ENCODE peak calls at places on chromosome 10, in four cellular contexts. One of them, this sample, is unnamed.

GRCh38 chr10:93566435-93567276 is at the start of gene FFAR4:
- DNase-seq in neural progenitor cell: peak; percentile 69
- DNase-seq in anterior cingulate cortex: no peak
- DNase-seq in activated CD4-positive, alpha-beta T cell treated with anti-CD3 and anti-CD28 coated beads, Interleukin-2, amount 10 ng/mL, durations not matched to agents 7 days and 5 days: no peak
- DNase-seq in this sample: no peak

GRCh38 chr10:25175527-25176420 is 973 bp downstream of the GPR158 start:
- DNase-seq in neural progenitor cell: peak; percentile 75
- DNase-seq in anterior cingulate cortex: no peak
- DNase-seq in activated CD4-positive, alpha-beta T cell treated with anti-CD3 and anti-CD28 coated beads, Interleukin-2, amount 10 ng/mL, durations not matched to agents 7 days and 5 days: no peak
- DNase-seq in this sample: no peak

GRCh38 chr10:30134546-30134945 is 75.2 kb upstream of the JCAD start:
- DNase-seq in neural progenitor cell: no peak
- DNase-seq in anterior cingulate cortex: no peak
- DNase-seq in activated CD4-positive, alpha-beta T cell treated with anti-CD3 and anti-CD28 coated beads, Interleukin-2, amount 10 ng/mL, durations not matched to agents 7 days and 5 days: no peak
- DNase-seq in this sample: no peak

GRCh38 chr10:101450277-101451080 is 96.5 kb downstream of the BTRC start:
- DNase-seq in neural progenitor cell: no peak
- DNase-seq in anterior cingulate cortex: no peak
- DNase-seq in activated CD4-positive, alpha-beta T cell treated with anti-CD3 and anti-CD28 coated beads, Interleukin-2, amount 10 ng/mL, durations not matched to agents 7 days and 5 days: no peak
- DNase-seq in this sample: no peak

GRCh38 chr10:92688573-92688926 is 1.2 kb upstream of the HHEX start:
- DNase-seq in neural progenitor cell: no peak
- DNase-seq in anterior cingulate cortex: no peak
- DNase-seq in activated CD4-positive, alpha-beta T cell treated with anti-CD3 and anti-CD28 coated beads, Interleukin-2, amount 10 ng/mL, durations not matched to agents 7 days and 5 days: no peak
- DNase-seq in this sample: no peak

GRCh38 chr10:122462533-122463465 is 1.4 kb downstream of the HTRA1 start:
- DNase-seq in neural progenitor cell: peak; percentile 34
- DNase-seq in anterior cingulate cortex: no peak
- DNase-seq in activated CD4-positive, alpha-beta T cell treated with anti-CD3 and anti-CD28 coated beads, Interleukin-2, amount 10 ng/mL, durations not matched to agents 7 days and 5 days: no peak
- DNase-seq in this sample: no peak

GRCh38 chr10:102227050-102227449 is 951 bp downstream of the ELOVL3 start:
- DNase-seq in neural progenitor cell: no peak
- DNase-seq in anterior cingulate cortex: no peak
- DNase-seq in activated CD4-positive, alpha-beta T cell treated with anti-CD3 and anti-CD28 coated beads, Interleukin-2, amount 10 ng/mL, durations not matched to agents 7 days and 5 days: no peak
- DNase-seq in this sample: no peak

GRCh38 chr10:89001428-89002072 is 11.0 kb downstream of the FAS start:
- DNase-seq in neural progenitor cell: peak; percentile 14
- DNase-seq in anterior cingulate cortex: no peak
- DNase-seq in activated CD4-positive, alpha-beta T cell treated with anti-CD3 and anti-CD28 coated beads, Interleukin-2, amount 10 ng/mL, durations not matched to agents 7 days and 5 days: no peak
- DNase-seq in this sample: no peak

GRCh38 chr10:26423722-26424121 is 14.4 kb upstream of the APBB1IP start:
- DNase-seq in neural progenitor cell: no peak
- DNase-seq in anterior cingulate cortex: no peak
- DNase-seq in activated CD4-positive, alpha-beta T cell treated with anti-CD3 and anti-CD28 coated beads, Interleukin-2, amount 10 ng/mL, durations not matched to agents 7 days and 5 days: no peak
- DNase-seq in this sample: no peak

GRCh38 chr10:88986549-88987242 is 3.9 kb upstream of the FAS start:
- DNase-seq in neural progenitor cell: peak; percentile 57
- DNase-seq in anterior cingulate cortex: no peak
- DNase-seq in activated CD4-positive, alpha-beta T cell treated with anti-CD3 and anti-CD28 coated beads, Interleukin-2, amount 10 ng/mL, durations not matched to agents 7 days and 5 days: no peak
- DNase-seq in this sample: no peak

GRCh38 chr10:30811665-30812017 is 182.1 kb upstream of the LYZL2 start:
- DNase-seq in neural progenitor cell: no peak
- DNase-seq in anterior cingulate cortex: no peak
- DNase-seq in activated CD4-positive, alpha-beta T cell treated with anti-CD3 and anti-CD28 coated beads, Interleukin-2, amount 10 ng/mL, durations not matched to agents 7 days and 5 days: peak; percentile 8
- DNase-seq in this sample: no peak

GRCh38 chr10:110852897-110853296 is 18.8 kb upstream of the PDCD4 start:
- DNase-seq in neural progenitor cell: no peak
- DNase-seq in anterior cingulate cortex: no peak
- DNase-seq in activated CD4-positive, alpha-beta T cell treated with anti-CD3 and anti-CD28 coated beads, Interleukin-2, amount 10 ng/mL, durations not matched to agents 7 days and 5 days: peak; percentile 4
- DNase-seq in this sample: no peak

GRCh38 chr10:33805831-33806230 is 471.4 kb upstream of the NRP1 start:
- DNase-seq in neural progenitor cell: no peak
- DNase-seq in anterior cingulate cortex: no peak
- DNase-seq in activated CD4-positive, alpha-beta T cell treated with anti-CD3 and anti-CD28 coated beads, Interleukin-2, amount 10 ng/mL, durations not matched to agents 7 days and 5 days: no peak
- DNase-seq in this sample: no peak

GRCh38 chr10:114502071-114502470 is 97.8 kb upstream of the AFAP1L2 start:
- DNase-seq in neural progenitor cell: no peak
- DNase-seq in anterior cingulate cortex: no peak
- DNase-seq in activated CD4-positive, alpha-beta T cell treated with anti-CD3 and anti-CD28 coated beads, Interleukin-2, amount 10 ng/mL, durations not matched to agents 7 days and 5 days: no peak
- DNase-seq in this sample: no peak

GRCh38 chr10:30463944-30464451 is 30.0 kb downstream of the MAP3K8 start:
- DNase-seq in neural progenitor cell: no peak
- DNase-seq in anterior cingulate cortex: no peak
- DNase-seq in activated CD4-positive, alpha-beta T cell treated with anti-CD3 and anti-CD28 coated beads, Interleukin-2, amount 10 ng/mL, durations not matched to agents 7 days and 5 days: no peak
- DNase-seq in this sample: no peak

GRCh38 chr10:71266147-71266917 is 52.7 kb upstream of the SLC29A3 start:
- DNase-seq in neural progenitor cell: no peak
- DNase-seq in anterior cingulate cortex: no peak
- DNase-seq in activated CD4-positive, alpha-beta T cell treated with anti-CD3 and anti-CD28 coated beads, Interleukin-2, amount 10 ng/mL, durations not matched to agents 7 days and 5 days: no peak
- DNase-seq in this sample: peak; percentile 49

GRCh38 chr10:78549536-78549935 is 515.9 kb downstream of the RPS24 start:
- DNase-seq in neural progenitor cell: no peak
- DNase-seq in anterior cingulate cortex: no peak
- DNase-seq in activated CD4-positive, alpha-beta T cell treated with anti-CD3 and anti-CD28 coated beads, Interleukin-2, amount 10 ng/mL, durations not matched to agents 7 days and 5 days: no peak
- DNase-seq in this sample: peak; percentile 88

GRCh38 chr10:74825371-74826141 is 844 bp upstream of the KAT6B start:
- DNase-seq in neural progenitor cell: peak; percentile 89
- DNase-seq in anterior cingulate cortex: peak; percentile 68
- DNase-seq in activated CD4-positive, alpha-beta T cell treated with anti-CD3 and anti-CD28 coated beads, Interleukin-2, amount 10 ng/mL, durations not matched to agents 7 days and 5 days: no peak
- DNase-seq in this sample: peak; percentile 42

GRCh38 chr10:50361946-50362345 is 110.6 kb upstream of the ASAH2 start:
- DNase-seq in neural progenitor cell: no peak
- DNase-seq in anterior cingulate cortex: no peak
- DNase-seq in activated CD4-positive, alpha-beta T cell treated with anti-CD3 and anti-CD28 coated beads, Interleukin-2, amount 10 ng/mL, durations not matched to agents 7 days and 5 days: no peak
- DNase-seq in this sample: no peak

GRCh38 chr10:114258274-114258840 is 19.3 kb downstream of the VWA2 start:
- DNase-seq in neural progenitor cell: no peak
- DNase-seq in anterior cingulate cortex: no peak
- DNase-seq in activated CD4-positive, alpha-beta T cell treated with anti-CD3 and anti-CD28 coated beads, Interleukin-2, amount 10 ng/mL, durations not matched to agents 7 days and 5 days: no peak
- DNase-seq in this sample: no peak

GRCh38 chr10:126504051-126504760 is 115.9 kb upstream of the ADAM12 start:
- DNase-seq in neural progenitor cell: peak; percentile 77
- DNase-seq in anterior cingulate cortex: no peak
- DNase-seq in activated CD4-positive, alpha-beta T cell treated with anti-CD3 and anti-CD28 coated beads, Interleukin-2, amount 10 ng/mL, durations not matched to agents 7 days and 5 days: no peak
- DNase-seq in this sample: peak; percentile 7

GRCh38 chr10:97081621-97082235 is 104.0 kb downstream of the SLIT1 start:
- DNase-seq in neural progenitor cell: peak; percentile 91
- DNase-seq in anterior cingulate cortex: no peak
- DNase-seq in activated CD4-positive, alpha-beta T cell treated with anti-CD3 and anti-CD28 coated beads, Interleukin-2, amount 10 ng/mL, durations not matched to agents 7 days and 5 days: peak; percentile 66
- DNase-seq in this sample: no peak

GRCh38 chr10:124632064-124632531 is 112.1 kb downstream of the FAM53B start:
- DNase-seq in neural progenitor cell: peak; percentile 54
- DNase-seq in anterior cingulate cortex: no peak
- DNase-seq in activated CD4-positive, alpha-beta T cell treated with anti-CD3 and anti-CD28 coated beads, Interleukin-2, amount 10 ng/mL, durations not matched to agents 7 days and 5 days: peak; percentile 49
- DNase-seq in this sample: peak; percentile 65

GRCh38 chr10:16848562-16849154 is 31.4 kb upstream of the RSU1 start:
- DNase-seq in neural progenitor cell: no peak
- DNase-seq in anterior cingulate cortex: no peak
- DNase-seq in activated CD4-positive, alpha-beta T cell treated with anti-CD3 and anti-CD28 coated beads, Interleukin-2, amount 10 ng/mL, durations not matched to agents 7 days and 5 days: no peak
- DNase-seq in this sample: no peak

GRCh38 chr10:70974351-70974901 is 86.1 kb upstream of the PCBD1 start:
- DNase-seq in neural progenitor cell: no peak
- DNase-seq in anterior cingulate cortex: no peak
- DNase-seq in activated CD4-positive, alpha-beta T cell treated with anti-CD3 and anti-CD28 coated beads, Interleukin-2, amount 10 ng/mL, durations not matched to agents 7 days and 5 days: no peak
- DNase-seq in this sample: peak; percentile 47

GRCh38 chr10:76296885-76297775 is 865.7 kb downstream of the LRMDA start:
- DNase-seq in neural progenitor cell: no peak
- DNase-seq in anterior cingulate cortex: no peak
- DNase-seq in activated CD4-positive, alpha-beta T cell treated with anti-CD3 and anti-CD28 coated beads, Interleukin-2, amount 10 ng/mL, durations not matched to agents 7 days and 5 days: no peak
- DNase-seq in this sample: no peak

GRCh38 chr10:84076047-84076388 is 63.3 kb upstream of the GHITM start:
- DNase-seq in neural progenitor cell: no peak
- DNase-seq in anterior cingulate cortex: no peak
- DNase-seq in activated CD4-positive, alpha-beta T cell treated with anti-CD3 and anti-CD28 coated beads, Interleukin-2, amount 10 ng/mL, durations not matched to agents 7 days and 5 days: no peak
- DNase-seq in this sample: no peak

GRCh38 chr10:114526112-114526496 is 121.8 kb upstream of the AFAP1L2 start:
- DNase-seq in neural progenitor cell: no peak
- DNase-seq in anterior cingulate cortex: no peak
- DNase-seq in activated CD4-positive, alpha-beta T cell treated with anti-CD3 and anti-CD28 coated beads, Interleukin-2, amount 10 ng/mL, durations not matched to agents 7 days and 5 days: peak; percentile 56
- DNase-seq in this sample: no peak

GRCh38 chr10:62626817-62627216 is 177.7 kb upstream of the ADO start:
- DNase-seq in neural progenitor cell: no peak
- DNase-seq in anterior cingulate cortex: no peak
- DNase-seq in activated CD4-positive, alpha-beta T cell treated with anti-CD3 and anti-CD28 coated beads, Interleukin-2, amount 10 ng/mL, durations not matched to agents 7 days and 5 days: no peak
- DNase-seq in this sample: no peak

GRCh38 chr10:48287417-48288391 is 13.2 kb upstream of the FRMPD2 start:
- DNase-seq in neural progenitor cell: no peak
- DNase-seq in anterior cingulate cortex: peak; percentile 58
- DNase-seq in activated CD4-positive, alpha-beta T cell treated with anti-CD3 and anti-CD28 coated beads, Interleukin-2, amount 10 ng/mL, durations not matched to agents 7 days and 5 days: no peak
- DNase-seq in this sample: peak; percentile 70

GRCh38 chr10:71085689-71086438 is 126.5 kb upstream of the UNC5B start:
- DNase-seq in neural progenitor cell: peak; percentile 98
- DNase-seq in anterior cingulate cortex: no peak
- DNase-seq in activated CD4-positive, alpha-beta T cell treated with anti-CD3 and anti-CD28 coated beads, Interleukin-2, amount 10 ng/mL, durations not matched to agents 7 days and 5 days: no peak
- DNase-seq in this sample: no peak

GRCh38 chr10:77333610-77334340 is 303.8 kb downstream of the KCNMA1 start:
- DNase-seq in neural progenitor cell: no peak
- DNase-seq in anterior cingulate cortex: no peak
- DNase-seq in activated CD4-positive, alpha-beta T cell treated with anti-CD3 and anti-CD28 coated beads, Interleukin-2, amount 10 ng/mL, durations not matched to agents 7 days and 5 days: no peak
- DNase-seq in this sample: peak; percentile 17

GRCh38 chr10:76436367-76436766 is 1004.9 kb downstream of the LRMDA start:
- DNase-seq in neural progenitor cell: no peak
- DNase-seq in anterior cingulate cortex: no peak
- DNase-seq in activated CD4-positive, alpha-beta T cell treated with anti-CD3 and anti-CD28 coated beads, Interleukin-2, amount 10 ng/mL, durations not matched to agents 7 days and 5 days: no peak
- DNase-seq in this sample: no peak

GRCh38 chr10:4838743-4839142 is 12.7 kb downstream of the AKR1E2 start:
- DNase-seq in neural progenitor cell: no peak
- DNase-seq in anterior cingulate cortex: no peak
- DNase-seq in activated CD4-positive, alpha-beta T cell treated with anti-CD3 and anti-CD28 coated beads, Interleukin-2, amount 10 ng/mL, durations not matched to agents 7 days and 5 days: no peak
- DNase-seq in this sample: no peak

GRCh38 chr10:97396056-97396455 is 5.1 kb downstream of the RRP12 start:
- DNase-seq in neural progenitor cell: no peak
- DNase-seq in anterior cingulate cortex: no peak
- DNase-seq in activated CD4-positive, alpha-beta T cell treated with anti-CD3 and anti-CD28 coated beads, Interleukin-2, amount 10 ng/mL, durations not matched to agents 7 days and 5 days: no peak
- DNase-seq in this sample: no peak

GRCh38 chr10:58586282-58586681 is 73.6 kb downstream of the BICC1 start:
- DNase-seq in neural progenitor cell: no peak
- DNase-seq in anterior cingulate cortex: no peak
- DNase-seq in activated CD4-positive, alpha-beta T cell treated with anti-CD3 and anti-CD28 coated beads, Interleukin-2, amount 10 ng/mL, durations not matched to agents 7 days and 5 days: no peak
- DNase-seq in this sample: no peak

GRCh38 chr10:34341473-34341872 is 473.6 kb downstream of the PARD3 start:
- DNase-seq in neural progenitor cell: no peak
- DNase-seq in anterior cingulate cortex: no peak
- DNase-seq in activated CD4-positive, alpha-beta T cell treated with anti-CD3 and anti-CD28 coated beads, Interleukin-2, amount 10 ng/mL, durations not matched to agents 7 days and 5 days: no peak
- DNase-seq in this sample: no peak

GRCh38 chr10:97567891-97568290 is 4.7 kb upstream of the ANKRD2 start:
- DNase-seq in neural progenitor cell: peak; percentile 16
- DNase-seq in anterior cingulate cortex: no peak
- DNase-seq in activated CD4-positive, alpha-beta T cell treated with anti-CD3 and anti-CD28 coated beads, Interleukin-2, amount 10 ng/mL, durations not matched to agents 7 days and 5 days: no peak
- DNase-seq in this sample: no peak

GRCh38 chr10:121536271-121536918 is 61.8 kb downstream of the FGFR2 start:
- DNase-seq in neural progenitor cell: peak; percentile 59
- DNase-seq in anterior cingulate cortex: peak; percentile 53
- DNase-seq in activated CD4-positive, alpha-beta T cell treated with anti-CD3 and anti-CD28 coated beads, Interleukin-2, amount 10 ng/mL, durations not matched to agents 7 days and 5 days: no peak
- DNase-seq in this sample: no peak